ENCODE peak calls at places on chromosomes 2 and 18, in nine cellular contexts. One of them, this sample, is unnamed.

GRCh38 chr2:169961911-169962310 is 134.7 kb downstream of the UBR3 start:
- DNase-seq in mammary epithelial cell: peak; percentile 76
- DNase-seq in AG09309: peak; percentile 64
- DNase-seq in PC-3: no peak
- DNase-seq in NCI-H524: no peak
- DNase-seq in AG10803: peak; percentile 80
- DNase-seq in AG08396: peak; percentile 14
- DNase-seq in GM13977: no peak
- DNase-seq in fibroblast of pulmonary artery: peak; percentile 92
- DNase-seq in this sample: no peak

GRCh38 chr2:168525020-168525419 is 68.9 kb downstream of the CERS6 start:
- DNase-seq in mammary epithelial cell: peak; percentile 95
- DNase-seq in AG09309: no peak
- DNase-seq in PC-3: no peak
- DNase-seq in NCI-H524: no peak
- DNase-seq in AG10803: no peak
- DNase-seq in AG08396: no peak
- DNase-seq in GM13977: no peak
- DNase-seq in fibroblast of pulmonary artery: no peak
- DNase-seq in this sample: no peak

GRCh38 chr2:71631411-71631931 is 178.1 kb downstream of the DYSF start:
- DNase-seq in mammary epithelial cell: no peak
- DNase-seq in AG09309: peak; percentile 13
- DNase-seq in PC-3: no peak
- DNase-seq in NCI-H524: no peak
- DNase-seq in AG10803: peak; percentile 83
- DNase-seq in AG08396: no peak
- DNase-seq in GM13977: no peak
- DNase-seq in fibroblast of pulmonary artery: no peak
- DNase-seq in this sample: no peak

GRCh38 chr2:121017411-121017810 is 267.6 kb downstream of the TFCP2L1 start:
- DNase-seq in mammary epithelial cell: no peak
- DNase-seq in AG09309: no peak
- DNase-seq in PC-3: no peak
- DNase-seq in NCI-H524: no peak
- DNase-seq in AG10803: no peak
- DNase-seq in AG08396: no peak
- DNase-seq in GM13977: no peak
- DNase-seq in fibroblast of pulmonary artery: no peak
- DNase-seq in this sample: no peak

GRCh38 chr18:76433788-76434187 is 61.3 kb downstream of the ZNF516 start:
- DNase-seq in mammary epithelial cell: no peak
- DNase-seq in AG09309: no peak
- DNase-seq in PC-3: no peak
- DNase-seq in NCI-H524: no peak
- DNase-seq in AG10803: no peak
- DNase-seq in AG08396: no peak
- DNase-seq in GM13977: no peak
- DNase-seq in fibroblast of pulmonary artery: no peak
- DNase-seq in this sample: no peak

GRCh38 chr2:241217320-241218031 is 29.0 kb downstream of the ANO7 start:
- DNase-seq in mammary epithelial cell: peak; percentile 54
- DNase-seq in AG09309: peak; percentile 11
- DNase-seq in PC-3: peak; percentile 33
- DNase-seq in NCI-H524: peak; percentile 52
- DNase-seq in AG10803: peak; percentile 73
- DNase-seq in AG08396: peak; percentile 88
- DNase-seq in GM13977: peak; percentile 91
- DNase-seq in fibroblast of pulmonary artery: peak; percentile 73
- DNase-seq in this sample: no peak

GRCh38 chr18:36187826-36188721 is 777 bp downstream of the MOCOS start:
- DNase-seq in mammary epithelial cell: peak; percentile 16
- DNase-seq in AG09309: peak; percentile 34
- DNase-seq in PC-3: peak; percentile 48
- DNase-seq in NCI-H524: peak; percentile 14
- DNase-seq in AG10803: peak; percentile 81
- DNase-seq in AG08396: no peak
- DNase-seq in GM13977: no peak
- DNase-seq in fibroblast of pulmonary artery: no peak
- DNase-seq in this sample: no peak

GRCh38 chr2:173978447-173978846 is 13.3 kb upstream of the SP3 start:
- DNase-seq in mammary epithelial cell: peak; percentile 80
- DNase-seq in AG09309: no peak
- DNase-seq in PC-3: peak; percentile 67
- DNase-seq in NCI-H524: no peak
- DNase-seq in AG10803: no peak
- DNase-seq in AG08396: no peak
- DNase-seq in GM13977: no peak
- DNase-seq in fibroblast of pulmonary artery: no peak
- DNase-seq in this sample: no peak

GRCh38 chr2:143300531-143300930 is 171.3 kb downstream of the ARHGAP15 start:
- DNase-seq in mammary epithelial cell: no peak
- DNase-seq in AG09309: no peak
- DNase-seq in PC-3: no peak
- DNase-seq in NCI-H524: no peak
- DNase-seq in AG10803: peak; percentile 2
- DNase-seq in AG08396: peak; percentile 10
- DNase-seq in GM13977: no peak
- DNase-seq in fibroblast of pulmonary artery: no peak
- DNase-seq in this sample: no peak

GRCh38 chr2:227510620-227510958 is 38.6 kb downstream of the AGFG1 start:
- DNase-seq in mammary epithelial cell: no peak
- DNase-seq in AG09309: no peak
- DNase-seq in PC-3: no peak
- DNase-seq in NCI-H524: no peak
- DNase-seq in AG10803: no peak
- DNase-seq in AG08396: no peak
- DNase-seq in GM13977: no peak
- DNase-seq in fibroblast of pulmonary artery: no peak
- DNase-seq in this sample: no peak

This sample was measured in NCI-H1694.